ENCODE peak calls at places on chromosomes 3 and 15, in eight cellular contexts. One of them, this sample, is unnamed. For H4K20me1, the result is how much of the 10 kb centered on the place peaks cover.

GRCh38 chr15:70061086-70061370 is 36.7 kb downstream of the TLE3 start:
- DNase-seq in IMR-90: no peak
- DNase-seq in H1: no peak
- DNase-seq in mammary epithelial cell: no peak
- DNase-seq in MM.1S: no peak
- DNase-seq in H9: no peak
- DNase-seq in fibroblast of lung: no peak
- DNase-seq in HCT116: no peak
- DNase-seq in this sample: no peak

GRCh38 chr3:64518496-64518895 is 169.3 kb downstream of the ADAMTS9 start:
- DNase-seq in H9: no peak
- DNase-seq in H1: no peak
- DNase-seq in IMR-90: no peak
- DNase-seq in HCT116: no peak
- DNase-seq in MM.1S: no peak
- DNase-seq in fibroblast of lung: no peak
- DNase-seq in mammary epithelial cell: peak
- DNase-seq in this sample: peak

GRCh38 chr15:71437919-71438318 is 322.6 kb downstream of the THSD4 start:
- DNase-seq in MM.1S: no peak
- DNase-seq in H1: no peak
- DNase-seq in mammary epithelial cell: no peak
- DNase-seq in IMR-90: no peak
- DNase-seq in HCT116: no peak
- DNase-seq in H9: no peak
- DNase-seq in fibroblast of lung: no peak
- DNase-seq in this sample: peak

GRCh38 chr3:187591051-187591450 is 79.1 kb downstream of the SST start:
- DNase-seq in mammary epithelial cell: no peak
- DNase-seq in H9: no peak
- DNase-seq in IMR-90: no peak
- DNase-seq in fibroblast of lung: no peak
- DNase-seq in MM.1S: no peak
- DNase-seq in H1: no peak
- DNase-seq in HCT116: no peak
- DNase-seq in this sample: no peak

GRCh38 chr15:39242345-39242744 is 338.5 kb upstream of the THBS1 start:
- DNase-seq in MM.1S: no peak
- DNase-seq in H1: no peak
- DNase-seq in IMR-90: peak
- DNase-seq in fibroblast of lung: peak
- DNase-seq in mammary epithelial cell: peak
- DNase-seq in H9: no peak
- DNase-seq in HCT116: no peak
- DNase-seq in this sample: peak

GRCh38 chr3:46609074-46609735 is 3.1 kb upstream of the FAM240A start:
- DNase-seq in fibroblast of lung: no peak
- DNase-seq in mammary epithelial cell: no peak
- DNase-seq in IMR-90: no peak
- DNase-seq in H9: no peak
- DNase-seq in HCT116: no peak
- DNase-seq in H1: no peak
- DNase-seq in MM.1S: no peak
- DNase-seq in this sample: peak

GRCh38 chr3:12752803-12753202 is 6.3 kb downstream of the TMEM40 start:
- DNase-seq in H1: no peak
- DNase-seq in mammary epithelial cell: no peak
- DNase-seq in MM.1S: no peak
- DNase-seq in HCT116: no peak
- DNase-seq in IMR-90: peak
- DNase-seq in fibroblast of lung: no peak
- DNase-seq in H9: no peak
- DNase-seq in this sample: peak

GRCh38 chr3:120350431-120350941 is 1.3 kb upstream of the LRRC58 start:
- DNase-seq in mammary epithelial cell: peak
- DNase-seq in IMR-90: peak
- DNase-seq in MM.1S: peak
- DNase-seq in H1: no peak
- DNase-seq in H9: no peak
- DNase-seq in fibroblast of lung: peak
- DNase-seq in HCT116: no peak
- DNase-seq in this sample: peak

GRCh38 chr15:58212909-58213526 is 74.8 kb downstream of the AQP9 start:
- DNase-seq in fibroblast of lung: peak
- DNase-seq in MM.1S: peak
- DNase-seq in H1: no peak
- DNase-seq in IMR-90: peak
- DNase-seq in HCT116: no peak
- DNase-seq in H9: no peak
- DNase-seq in mammary epithelial cell: peak
- DNase-seq in this sample: peak

GRCh38 chr3:53100818-53101466 is 29.3 kb downstream of the RFT1 start:
- DNase-seq in IMR-90: no peak
- DNase-seq in HCT116: no peak
- DNase-seq in mammary epithelial cell: no peak
- DNase-seq in fibroblast of lung: no peak
- DNase-seq in H1: no peak
- DNase-seq in H9: no peak
- DNase-seq in MM.1S: no peak
- DNase-seq in this sample: no peak

GRCh38 chr3:173009410-173009809 is 131.6 kb downstream of the SPATA16 start:
- DNase-seq in MM.1S: no peak
- DNase-seq in H1: no peak
- DNase-seq in mammary epithelial cell: no peak
- DNase-seq in H9: peak
- DNase-seq in IMR-90: no peak
- DNase-seq in HCT116: no peak
- DNase-seq in fibroblast of lung: no peak
- DNase-seq in this sample: no peak

DNA sequence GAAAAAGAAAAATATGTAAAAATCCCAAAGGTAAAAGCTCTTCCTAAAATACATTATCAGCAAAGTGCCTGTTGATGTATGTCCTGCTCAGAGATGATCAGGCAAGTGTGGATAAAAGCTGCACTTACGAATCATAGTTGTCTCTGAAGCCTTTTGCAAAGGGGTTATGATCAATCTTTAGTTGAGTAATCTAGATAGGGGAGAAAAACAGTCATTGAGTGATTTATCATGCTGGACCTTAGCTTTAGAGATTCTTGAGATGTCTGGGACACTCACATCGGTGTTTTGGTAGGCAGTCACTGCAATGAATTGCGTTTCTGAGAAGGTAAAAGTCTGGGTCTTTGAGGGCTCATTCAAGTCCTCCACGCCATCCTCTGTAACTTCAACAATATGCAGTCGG is 3.7 kb downstream of the EOMES start:
- DNase-seq in mammary epithelial cell: no peak
- DNase-seq in H9: no peak
- DNase-seq in fibroblast of lung: no peak
- DNase-seq in H1: no peak
- DNase-seq in HCT116: no peak
- DNase-seq in MM.1S: no peak
- DNase-seq in IMR-90: no peak
- DNase-seq in this sample: no peak
- H4K20me1 ChIP-seq in mammary epithelial cell: under half
- H4K20me1 ChIP-seq in H9: under half
- H4K20me1 ChIP-seq in fibroblast of lung: under half
- H4K20me1 ChIP-seq in H1: under half
- H4K20me1 ChIP-seq in HCT116: under half
- H4K20me1 ChIP-seq in MM.1S: under half
- H4K20me1 ChIP-seq in IMR-90: under half
- H4K20me1 ChIP-seq in this sample: under half

GRCh38 chr15:35914573-35914972 is 368.6 kb upstream of the DPH6 start:
- DNase-seq in MM.1S: no peak
- DNase-seq in HCT116: no peak
- DNase-seq in H1: no peak
- DNase-seq in fibroblast of lung: no peak
- DNase-seq in H9: no peak
- DNase-seq in mammary epithelial cell: no peak
- DNase-seq in IMR-90: no peak
- DNase-seq in this sample: no peak
- H3K9ac ChIP-seq in MM.1S: no peak
- H3K9ac ChIP-seq in HCT116: no peak
- H3K9ac ChIP-seq in H1: no peak
- H3K9ac ChIP-seq in fibroblast of lung: no peak
- H3K9ac ChIP-seq in H9: no peak
- H3K9ac ChIP-seq in mammary epithelial cell: no peak
- H3K9ac ChIP-seq in IMR-90: no peak
- H3K9ac ChIP-seq in this sample: no peak

GRCh38 chr3:175512700-175513099 is 653.6 kb downstream of the NAALADL2 start:
- DNase-seq in mammary epithelial cell: no peak
- DNase-seq in H1: no peak
- DNase-seq in IMR-90: no peak
- DNase-seq in HCT116: no peak
- DNase-seq in fibroblast of lung: no peak
- DNase-seq in H9: no peak
- DNase-seq in MM.1S: no peak
- DNase-seq in this sample: no peak

GRCh38 chr3:175518459-175518858 is 659.3 kb downstream of the NAALADL2 start:
- DNase-seq in mammary epithelial cell: no peak
- DNase-seq in HCT116: no peak
- DNase-seq in IMR-90: no peak
- DNase-seq in MM.1S: no peak
- DNase-seq in H9: no peak
- DNase-seq in fibroblast of lung: no peak
- DNase-seq in H1: no peak
- DNase-seq in this sample: no peak
- H4K20me1 ChIP-seq in mammary epithelial cell: under half
- H4K20me1 ChIP-seq in HCT116: under half
- H4K20me1 ChIP-seq in IMR-90: under half
- H4K20me1 ChIP-seq in MM.1S: under half
- H4K20me1 ChIP-seq in H9: under half
- H4K20me1 ChIP-seq in fibroblast of lung: under half
- H4K20me1 ChIP-seq in H1: under half
- H4K20me1 ChIP-seq in this sample: under half

GRCh38 chr15:80892414-80892813 is 97.2 kb downstream of the MESD start:
- DNase-seq in mammary epithelial cell: no peak
- DNase-seq in IMR-90: no peak
- DNase-seq in MM.1S: no peak
- DNase-seq in H9: no peak
- DNase-seq in fibroblast of lung: no peak
- DNase-seq in HCT116: no peak
- DNase-seq in H1: no peak
- DNase-seq in this sample: no peak

GRCh38 chr15:80891006-80891405 is 98.6 kb downstream of the MESD start:
- DNase-seq in MM.1S: no peak
- DNase-seq in HCT116: no peak
- DNase-seq in H1: no peak
- DNase-seq in IMR-90: no peak
- DNase-seq in H9: no peak
- DNase-seq in fibroblast of lung: no peak
- DNase-seq in mammary epithelial cell: no peak
- DNase-seq in this sample: no peak

GRCh38 chr15:80895091-80895490 is 94.5 kb downstream of the MESD start:
- DNase-seq in IMR-90: no peak
- DNase-seq in MM.1S: no peak
- DNase-seq in H9: no peak
- DNase-seq in fibroblast of lung: no peak
- DNase-seq in H1: no peak
- DNase-seq in HCT116: no peak
- DNase-seq in mammary epithelial cell: no peak
- DNase-seq in this sample: no peak

GRCh38 chr15:80895965-80896364 is 93.7 kb downstream of the MESD start:
- DNase-seq in fibroblast of lung: no peak
- DNase-seq in mammary epithelial cell: no peak
- DNase-seq in H9: no peak
- DNase-seq in MM.1S: no peak
- DNase-seq in H1: no peak
- DNase-seq in HCT116: no peak
- DNase-seq in IMR-90: no peak
- DNase-seq in this sample: no peak

GRCh38 chr15:80893777-80894176 is 95.8 kb downstream of the MESD start:
- DNase-seq in MM.1S: no peak
- DNase-seq in H1: no peak
- DNase-seq in IMR-90: no peak
- DNase-seq in H9: no peak
- DNase-seq in HCT116: no peak
- DNase-seq in mammary epithelial cell: no peak
- DNase-seq in fibroblast of lung: peak
- DNase-seq in this sample: peak
- H3K9ac ChIP-seq in MM.1S: no peak
- H3K9ac ChIP-seq in H1: no peak
- H3K9ac ChIP-seq in IMR-90: no peak
- H3K9ac ChIP-seq in H9: no peak
- H3K9ac ChIP-seq in HCT116: no peak
- H3K9ac ChIP-seq in mammary epithelial cell: no peak
- H3K9ac ChIP-seq in fibroblast of lung: no peak
- H3K9ac ChIP-seq in this sample: no peak

GRCh38 chr3:125014570-125015179 is 41.1 kb downstream of the HEG1 start:
- DNase-seq in mammary epithelial cell: no peak
- DNase-seq in H1: no peak
- DNase-seq in MM.1S: no peak
- DNase-seq in IMR-90: no peak
- DNase-seq in H9: no peak
- DNase-seq in HCT116: no peak
- DNase-seq in fibroblast of lung: no peak
- DNase-seq in this sample: no peak
- H4K20me1 ChIP-seq in mammary epithelial cell: under half
- H4K20me1 ChIP-seq in H1: under half
- H4K20me1 ChIP-seq in MM.1S: under half
- H4K20me1 ChIP-seq in IMR-90: under half
- H4K20me1 ChIP-seq in H9: under half
- H4K20me1 ChIP-seq in HCT116: under half
- H4K20me1 ChIP-seq in fibroblast of lung: under half
- H4K20me1 ChIP-seq in this sample: under half

GRCh38 chr15:99344639-99345038 is 93.4 kb downstream of the LRRC28 start:
- DNase-seq in IMR-90: no peak
- DNase-seq in MM.1S: no peak
- DNase-seq in mammary epithelial cell: no peak
- DNase-seq in H1: no peak
- DNase-seq in H9: no peak
- DNase-seq in fibroblast of lung: no peak
- DNase-seq in HCT116: no peak
- DNase-seq in this sample: no peak
- H3K9ac ChIP-seq in IMR-90: no peak
- H3K9ac ChIP-seq in MM.1S: no peak
- H3K9ac ChIP-seq in mammary epithelial cell: no peak
- H3K9ac ChIP-seq in H1: no peak
- H3K9ac ChIP-seq in H9: no peak
- H3K9ac ChIP-seq in fibroblast of lung: no peak
- H3K9ac ChIP-seq in HCT116: no peak
- H3K9ac ChIP-seq in this sample: no peak

This sample was measured in GM23248.